ENCODE peak calls at places on chromosomes 6 and 20, in four cellular contexts. E, J, S and G are unnamed samples.

GRCh38 chr20:62395311-62396242 is 8.7 kb downstream of the RPS21 start:
- DNase-seq in E (no peak), S (no peak), J (no peak), G (no peak)

GRCh38 chr6:159761135-159761872 is 541 bp upstream of the ACAT2 start:
- DNase-seq in S (peak), J (peak), E (peak), G (no peak)

GRCh38 chr20:36861875-36862801 is 13.8 kb upstream of the TLDC2 start:
- DNase-seq in E (peak), S (peak), J (no peak), G (peak)

GRCh38 chr6:168756009-168756634 is 315.1 kb downstream of the SMOC2 start:
- DNase-seq in J (no peak), S (no peak), E (no peak), G (no peak)

GRCh38 chr6:156839591-156840001 is 62.4 kb downstream of the ARID1B start:
- DNase-seq in J (no peak), S (no peak), E (peak), G (no peak)

GRCh38 chr6:160730911-160731310 is 28.9 kb downstream of the PLG start:
- DNase-seq in J (peak), E (no peak), S (no peak), G (no peak)

GRCh38 chr20:63062188-63063140 is 55.7 kb upstream of the BHLHE23 start:
- DNase-seq in J (no peak), E (no peak), S (peak), G (no peak)

GRCh38 chr6:44701038-44701636 is 313.6 kb downstream of the CDC5L start:
- DNase-seq in S (no peak), J (no peak), E (no peak), G (no peak)

GRCh38 chr6:6379573-6379972 is 59.1 kb upstream of the F13A1 start:
- DNase-seq in S (no peak), E (no peak), J (peak), G (no peak)

GRCh38 chr6:109238405-109238804 is 143.1 kb downstream of the CEP57L1 start:
- DNase-seq in E (no peak), J (no peak), S (no peak), G (no peak)

GRCh38 chr6:109237986-109238329 is 142.7 kb downstream of the CEP57L1 start:
- DNase-seq in E (no peak), J (no peak), S (no peak), G (no peak)

GRCh38 chr6:109237082-109237985 is 142.0 kb downstream of the CEP57L1 start:
- DNase-seq in E (no peak), J (peak), S (no peak), G (no peak)

GRCh38 chr6:109235639-109236038 is 140.3 kb downstream of the CEP57L1 start:
- DNase-seq in E (no peak), S (no peak), J (no peak), G (no peak)

DNA sequence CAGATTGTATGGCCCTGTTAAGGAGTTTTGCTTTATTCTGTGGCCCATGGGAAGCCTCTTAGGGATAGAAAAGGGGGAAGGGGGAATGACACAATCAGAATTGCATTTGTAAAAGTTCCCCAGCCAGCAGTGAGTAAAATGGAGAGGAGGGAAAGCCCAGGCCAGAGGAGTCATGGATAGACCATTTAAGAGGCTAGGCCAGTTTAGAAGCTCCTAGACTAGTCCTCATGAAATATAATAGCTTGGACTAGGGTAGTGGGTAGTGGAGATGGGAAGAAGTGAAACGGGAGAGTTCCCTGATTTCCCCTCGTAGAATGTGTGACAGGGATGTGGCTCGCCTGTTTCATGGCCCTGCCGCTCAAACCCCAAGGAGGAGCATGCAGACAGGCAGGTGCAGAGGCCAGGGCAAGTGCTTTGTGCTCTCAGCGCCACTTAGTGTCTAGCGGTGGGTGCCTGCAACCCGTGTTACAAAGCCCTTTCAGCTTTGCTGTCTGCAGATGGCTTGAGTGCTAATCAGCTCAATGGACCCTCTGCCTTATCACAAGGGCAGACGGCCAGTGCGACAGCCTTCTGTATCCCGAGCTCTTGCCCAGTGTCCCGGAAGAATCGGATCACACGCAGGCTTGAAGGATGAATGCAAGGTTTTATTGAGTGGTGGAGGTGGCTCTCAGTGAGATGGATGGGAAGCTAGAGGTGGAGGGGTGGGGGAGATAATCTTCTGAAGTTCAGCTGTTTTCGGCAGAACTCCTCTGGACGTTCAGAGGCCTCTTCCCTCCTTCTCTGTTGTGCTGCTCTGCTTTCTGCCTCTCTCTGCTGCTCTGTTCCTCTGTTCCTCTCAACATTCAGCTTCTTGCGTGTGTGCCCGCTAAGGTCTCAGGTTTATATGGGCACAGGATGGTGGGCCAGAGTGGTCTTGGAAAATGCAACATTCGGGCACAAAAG is 141.1 kb downstream of the CEP57L1 start:
- DNase-seq in E (no peak), S (peak), J (peak), G (no peak)
- TF ChIP-seq CTCF in E (no peak), S (no peak), J (no peak), G (peak)

DNA sequence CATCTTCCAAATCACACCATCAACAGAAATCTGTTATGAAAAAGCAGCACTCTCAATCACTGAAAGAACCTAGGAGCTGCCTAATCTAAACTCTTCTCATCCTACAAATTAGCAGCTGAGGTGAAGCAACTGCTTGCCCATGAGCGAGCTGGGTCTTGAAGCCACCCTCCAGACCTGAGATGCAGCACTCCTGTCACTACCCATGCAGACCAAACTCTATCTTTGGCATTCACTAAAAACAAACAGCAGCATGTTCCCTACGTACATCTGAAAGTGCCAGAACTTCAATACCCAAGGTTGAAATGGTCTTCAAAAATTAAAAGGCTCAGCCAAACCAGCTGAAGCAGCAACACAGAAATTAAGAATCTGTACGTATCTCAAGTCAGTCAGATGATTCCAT is 14.3 kb downstream of the ADNP start:
- DNase-seq in E (no peak), J (no peak), S (no peak), G (no peak)
- H3K4me3 ChIP-seq in E (no peak), J (no peak), S (no peak), G (no peak)

GRCh38 chr20:3051385-3052019 is 5.7 kb downstream of the MRPS26 start:
- DNase-seq in E (no peak), S (no peak), J (no peak), G (no peak)
- TF ChIP-seq CTCF in E (no peak), S (no peak), J (no peak), G (no peak)

DNA sequence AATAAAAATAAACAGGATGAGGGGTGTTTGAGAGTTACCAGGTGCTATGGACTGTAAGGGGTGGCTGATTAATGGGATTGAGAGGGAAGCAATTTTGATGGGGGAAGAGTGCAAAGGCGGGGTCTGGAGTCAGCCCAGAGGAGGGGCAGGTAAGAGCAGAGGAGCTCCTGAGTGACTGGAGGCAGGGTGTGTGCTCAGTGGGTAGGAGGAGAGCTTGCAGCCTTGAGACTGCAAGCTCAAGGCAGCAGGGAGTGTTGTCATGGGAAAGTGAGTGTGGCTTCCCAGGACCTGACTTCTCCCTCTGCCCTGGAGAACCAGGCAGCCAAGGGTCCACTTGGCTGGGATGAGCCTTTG is 54.2 kb downstream of the RAB44 start:
- DNase-seq in S (no peak), E (no peak), J (no peak), G (no peak)
- H3K4me3 ChIP-seq in S (no peak), E (no peak), J (no peak), G (no peak)

DNA sequence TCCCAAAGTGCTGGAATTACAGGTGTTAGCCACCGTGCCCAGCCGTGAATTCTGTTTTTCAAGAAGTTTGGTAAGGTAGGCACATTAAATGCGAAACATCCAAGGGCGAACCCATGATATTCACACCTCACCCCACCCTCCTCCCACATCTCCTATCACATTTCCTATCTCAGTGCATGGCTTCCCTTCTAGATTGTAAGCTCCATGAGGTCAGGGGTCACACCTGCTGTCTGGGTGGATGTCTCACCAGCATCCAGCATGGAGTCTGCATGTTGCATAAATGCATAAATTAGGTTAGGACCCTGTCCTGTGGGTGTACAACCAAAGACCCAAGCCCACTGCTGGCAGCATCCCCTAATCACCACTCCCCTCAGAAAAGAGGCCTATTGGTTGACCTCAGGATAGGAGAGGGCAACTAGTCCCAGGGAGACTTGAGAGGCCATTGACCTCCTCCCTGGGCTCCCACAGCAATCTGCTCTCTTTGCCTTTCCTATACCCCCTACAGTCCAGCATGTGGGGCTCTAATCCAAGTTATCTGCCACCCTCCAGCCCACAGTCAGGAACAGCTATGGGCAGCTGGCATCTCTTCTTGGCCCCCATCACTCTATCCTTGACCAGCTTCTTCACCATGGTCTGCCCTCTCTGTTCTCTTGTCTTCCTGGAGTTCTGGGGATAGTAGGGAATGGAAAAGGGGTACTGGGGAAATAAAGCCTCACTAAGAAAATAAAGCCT is 4.2 kb downstream of the PRRT1 start:
- DNase-seq in J (peak), E (no peak), S (peak), G (no peak)
- TF ChIP-seq CTCF in J (peak), E (no peak), S (no peak), G (no peak)

DNA sequence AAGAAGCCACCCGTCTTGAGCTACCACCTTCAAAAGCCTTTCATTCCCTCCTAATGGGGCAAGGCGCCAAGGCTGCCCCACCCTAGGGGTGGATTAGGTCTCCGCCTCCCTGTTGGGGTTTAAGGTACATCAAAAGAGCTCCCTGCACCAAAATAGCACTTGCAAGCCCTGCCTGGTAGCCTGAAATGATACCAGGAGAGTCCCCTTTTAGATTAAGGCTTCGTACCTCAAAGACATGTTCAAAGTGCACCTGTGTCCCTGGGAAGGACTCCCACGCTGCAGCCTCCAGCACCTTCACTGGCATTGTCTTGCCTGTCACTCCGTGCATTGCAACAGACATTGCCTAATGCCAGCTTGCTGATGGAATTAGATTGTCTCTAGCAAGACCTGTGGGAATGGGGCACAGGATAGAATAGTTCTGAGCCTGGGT is 15.7 kb upstream of the CDKN1A start:
- DNase-seq in S (no peak), J (peak), E (no peak), G (no peak)
- H3K4me3 ChIP-seq in S (no peak), J (no peak), E (no peak), G (no peak)

GRCh38 chr6:27753668-27754407 is 158.4 kb downstream of the OR2B2 start:
- DNase-seq in S (peak), E (peak), J (peak), G (peak)
- TF ChIP-seq CTCF in S (no peak), E (no peak), J (no peak), G (peak)